ENCODE peak calls at places on chromosome 14, in six cellular contexts. I is CD8-positive, alpha-beta T cell; E is GM23338; B is HL-60; R is tibial artery; C is fibroblast of pulmonary artery. L is an unnamed sample.

GRCh38 chr14:72663956-72664650 is 229.8 kb downstream of the DPF3 start:
- DNase-seq in I (no peak), E (no peak), B (no peak), R (no peak), C (peak), L (no peak)

GRCh38 chr14:69043598-69044267 is 64.6 kb upstream of the ACTN1 start:
- DNase-seq in I (no peak), E (no peak), B (peak), R (peak), C (peak), L (peak)

GRCh38 chr14:68585690-68586089 is 207.2 kb downstream of the ZFP36L1 start:
- DNase-seq in I (no peak), E (no peak), B (no peak), R (no peak), C (peak), L (no peak)

GRCh38 chr14:64718762-64719161 is 14.5 kb downstream of the PLEKHG3 start:
- DNase-seq in I (no peak), E (no peak), B (no peak), R (no peak), C (no peak), L (peak)

GRCh38 chr14:31411218-31411727 is 9.1 kb downstream of the HEATR5A start:
- DNase-seq in I (no peak), E (no peak), B (no peak), R (no peak), C (peak), L (no peak)

GRCh38 chr14:40599726-40600125 is 1007.0 kb upstream of the LRFN5 start:
- DNase-seq in I (no peak), E (no peak), B (no peak), R (no peak), C (no peak), L (no peak)

GRCh38 chr14:64682173-64682710 is 22.0 kb upstream of the PLEKHG3 start:
- DNase-seq in I (no peak), E (peak), B (no peak), R (peak), C (peak), L (peak)

GRCh38 chr14:101462726-101463565 is 98.3 kb upstream of the DIO3 start:
- DNase-seq in I (peak), E (no peak), B (no peak), R (no peak), C (no peak), L (peak)

GRCh38 chr14:80926706-80927384 is 14.7 kb downstream of the CEP128 start:
- DNase-seq in I (no peak), E (no peak), B (no peak), R (no peak), C (peak), L (no peak)

GRCh38 chr14:92475451-92476187 is 38.0 kb upstream of the RIN3 start:
- DNase-seq in I (peak), E (no peak), B (peak), R (peak), C (peak), L (no peak)

GRCh38 chr14:89673499-89674225 is 256.6 kb upstream of the FOXN3 start:
- DNase-seq in I (no peak), E (no peak), B (no peak), R (no peak), C (peak), L (no peak)

GRCh38 chr14:36747411-36748184 is 85.9 kb downstream of the PAX9 start:
- DNase-seq in I (no peak), E (peak), B (no peak), R (no peak), C (peak), L (no peak)

GRCh38 chr14:50533314-50533705 is 941 bp upstream of the MAP4K5 start:
- DNase-seq in I (no peak), E (no peak), B (no peak), R (no peak), C (no peak), L (no peak)
- H3K4me3 ChIP-seq in I (peak), E (peak), B (peak), R (no peak), C (no peak), L (peak)

DNA sequence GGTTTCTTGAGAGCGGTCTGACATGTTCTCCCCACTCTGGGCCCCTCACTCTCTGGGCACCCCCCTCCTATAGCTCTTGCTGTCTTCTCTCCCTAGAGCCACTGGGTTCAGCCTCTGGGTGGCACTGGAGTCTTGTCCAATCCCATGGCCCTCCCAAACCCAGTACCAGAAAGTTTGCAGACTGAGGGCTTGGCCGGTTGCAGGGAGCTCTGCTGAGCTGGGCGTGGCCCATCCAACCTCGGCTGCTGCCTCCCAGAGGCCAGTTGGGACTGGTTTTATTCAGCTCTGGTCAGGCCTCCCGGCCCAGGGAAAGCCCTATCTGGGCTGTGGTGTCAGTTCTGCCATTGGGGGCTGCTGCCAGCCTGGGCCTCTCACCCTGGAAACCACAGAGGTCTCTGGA is 37.9 kb downstream of the ISCA2 start:
- DNase-seq in I (no peak), E (peak), B (no peak), R (no peak), C (peak), L (no peak)
- TF ChIP-seq CTCF in I (no peak), E (peak), B (no peak), R (no peak), C (peak), L (no peak)

GRCh38 chr14:102927878-102928411 is 5.5 kb downstream of the AMN start:
- DNase-seq in I (peak), E (peak), B (peak), R (no peak), C (no peak), L (no peak)
- H3K4me3 ChIP-seq in I (peak), E (peak), B (peak), R (peak), C (peak), L (peak)

DNA sequence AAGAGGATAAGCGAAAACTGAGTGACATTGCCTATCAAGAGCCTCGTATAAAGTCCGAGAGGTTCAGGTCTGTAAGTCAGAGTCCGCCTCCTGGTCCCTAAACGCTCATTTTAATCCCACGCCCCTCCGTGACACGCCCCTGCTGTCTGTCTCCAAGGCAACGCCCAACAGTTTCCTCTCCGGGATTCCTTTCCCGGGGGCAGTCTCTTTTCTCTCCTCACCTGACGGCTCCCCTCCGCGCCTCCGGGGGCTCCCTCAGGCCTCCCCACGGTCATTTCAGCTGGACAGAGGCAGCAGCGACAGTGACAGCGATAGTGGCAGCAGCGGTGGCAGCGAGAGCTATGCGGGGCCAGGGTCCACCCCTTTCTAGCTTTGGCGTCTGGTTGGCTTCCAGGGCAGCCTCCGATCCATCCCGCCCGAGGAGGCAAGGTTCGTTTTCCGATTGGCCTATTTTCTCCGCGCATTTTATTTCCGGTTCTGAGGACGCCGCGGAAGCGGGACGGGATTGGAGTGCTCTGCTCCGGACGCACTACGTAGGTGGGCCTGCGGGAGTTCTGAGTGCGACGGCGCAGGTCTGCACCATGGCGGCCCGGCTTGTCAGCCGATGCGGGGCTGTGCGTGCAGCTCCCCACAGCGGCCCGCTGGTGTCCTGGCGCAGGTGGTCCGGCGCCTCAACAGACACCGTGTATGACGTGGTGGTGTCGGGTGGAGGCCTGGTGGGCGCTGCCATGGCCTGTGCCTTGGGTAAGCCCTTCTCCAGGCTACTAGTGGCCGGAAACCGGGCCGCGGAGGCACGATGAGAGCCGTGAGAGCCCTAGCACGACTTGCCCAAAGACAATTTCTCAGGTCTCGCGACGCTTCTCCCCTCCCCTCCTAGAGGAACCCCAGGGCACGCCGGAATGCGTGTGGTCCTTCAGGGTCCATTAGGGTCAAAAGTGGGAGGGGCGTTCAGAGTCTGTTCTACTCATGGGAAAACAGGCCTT is at the start of the genes COQ6 and FAM161B:
- DNase-seq in I (peak), E (peak), B (peak), R (peak), C (peak), L (peak)
- TF ChIP-seq CTCF in I (no peak), E (peak), B (no peak), R (no peak), C (no peak), L (no peak)

DNA sequence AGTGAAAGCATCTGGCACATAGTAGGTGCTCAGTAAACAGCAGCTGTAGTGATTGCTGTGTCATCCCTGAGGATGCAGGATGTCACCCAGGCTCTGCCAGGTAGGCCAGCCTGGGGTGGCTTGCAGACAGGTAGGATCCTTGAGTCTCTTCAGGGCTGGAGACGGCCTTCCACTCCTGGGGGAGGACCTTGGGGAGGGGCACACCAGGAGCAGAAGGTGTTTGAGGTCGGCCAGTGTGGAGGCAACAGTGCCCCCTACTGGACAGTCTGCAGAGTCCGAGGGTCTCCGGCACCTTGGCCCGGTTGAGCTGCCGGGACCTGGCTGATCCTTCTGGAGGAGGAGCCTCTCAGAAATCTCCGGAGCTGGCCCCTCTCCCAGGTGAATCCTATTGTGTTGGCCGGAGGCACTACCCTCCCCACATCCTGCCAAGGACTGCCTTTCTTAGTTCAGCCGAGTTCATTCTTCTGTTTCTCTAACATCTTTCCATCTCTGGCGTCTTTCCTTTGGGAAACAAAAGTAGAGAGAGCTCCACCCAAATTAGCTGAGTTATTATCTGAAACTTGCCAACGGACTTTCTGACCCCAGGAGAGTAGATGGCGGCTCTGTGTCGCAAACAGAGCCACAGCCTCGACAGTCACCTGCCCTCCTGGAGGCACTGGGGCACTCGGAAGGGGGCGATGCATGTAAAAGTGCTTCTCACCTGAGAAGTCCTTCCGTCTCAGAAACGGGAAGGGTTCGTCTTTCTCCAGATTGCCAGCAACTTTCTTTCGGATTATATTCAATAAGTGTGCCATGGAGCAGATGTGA is 41.9 kb upstream of the CLMN start:
- DNase-seq in I (peak), E (peak), B (peak), R (no peak), C (peak), L (peak)
- H3K4me3 ChIP-seq in I (no peak), E (peak), B (no peak), R (no peak), C (no peak), L (no peak)

GRCh38 chr14:20487402-20487742 is 18.0 kb upstream of the RNASE10 start:
- DNase-seq in I (no peak), E (peak), B (no peak), R (no peak), C (no peak), L (no peak)
- TF ChIP-seq CTCF in I (no peak), E (peak), B (no peak), R (no peak), C (no peak), L (no peak)

DNA sequence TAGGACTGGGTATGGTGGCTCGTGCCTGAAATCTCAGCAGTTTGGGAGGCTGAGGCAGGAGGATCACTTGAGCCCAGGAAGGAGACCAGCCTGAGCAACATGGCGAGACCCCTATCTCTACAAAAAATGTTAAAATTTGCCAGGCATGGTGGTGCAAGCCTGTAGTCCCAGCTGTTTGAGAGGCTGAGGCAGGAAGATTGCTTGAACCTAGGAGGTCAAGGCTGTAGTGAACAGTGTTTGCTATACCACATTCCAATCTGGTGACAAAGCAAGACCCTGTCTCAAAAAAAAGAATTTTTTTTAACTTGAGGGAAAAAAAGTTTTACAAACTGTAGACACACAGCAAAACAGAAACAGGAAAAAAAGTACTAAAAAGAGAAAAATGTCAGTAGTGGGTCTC is 2.3 kb upstream of the MAP3K9 start:
- DNase-seq in I (no peak), E (peak), B (no peak), R (no peak), C (no peak), L (peak)
- H3K4me3 ChIP-seq in I (no peak), E (peak), B (no peak), R (no peak), C (no peak), L (no peak)

GRCh38 chr14:71198681-71199080 is 291.4 kb downstream of the PCNX1 start:
- DNase-seq in I (no peak), E (no peak), B (no peak), R (no peak), C (no peak), L (no peak)

GRCh38 chr14:71193663-71194062 is 286.4 kb downstream of the PCNX1 start:
- DNase-seq in I (no peak), E (peak), B (no peak), R (no peak), C (no peak), L (no peak)

GRCh38 chr14:71202881-71203280 is 295.6 kb downstream of the PCNX1 start:
- DNase-seq in I (no peak), E (no peak), B (no peak), R (no peak), C (peak), L (no peak)

GRCh38 chr14:71196921-71197320 is 289.7 kb downstream of the PCNX1 start:
- DNase-seq in I (no peak), E (no peak), B (no peak), R (no peak), C (no peak), L (no peak)
- TF ChIP-seq CTCF in I (no peak), E (no peak), B (no peak), R (no peak), C (no peak), L (no peak)

DNA sequence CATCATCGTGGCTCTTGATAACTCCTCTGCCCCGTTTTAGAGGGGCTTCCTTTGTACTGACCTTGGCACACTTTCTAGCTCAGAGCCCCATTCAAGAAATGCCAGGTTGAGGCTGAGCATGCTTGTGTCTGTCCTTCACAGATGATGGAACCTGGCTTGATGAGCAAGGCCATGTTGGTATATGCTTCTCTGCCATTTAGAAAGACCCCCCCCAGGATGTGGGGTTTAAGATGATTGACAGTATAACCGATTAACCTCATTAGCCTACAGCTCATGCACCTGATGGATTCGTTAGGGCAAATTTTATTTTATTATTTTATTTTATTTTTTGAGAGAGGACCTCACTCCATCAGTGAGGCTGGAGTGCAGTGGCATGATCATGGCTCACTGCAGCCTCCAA is 21.0 kb downstream of the BATF start:
- DNase-seq in I (no peak), E (no peak), B (no peak), R (no peak), C (no peak), L (no peak)
- H3K4me3 ChIP-seq in I (peak), E (no peak), B (peak), R (no peak), C (no peak), L (no peak)

GRCh38 chr14:97185186-97185585 is 388.0 kb downstream of the VRK1 start:
- DNase-seq in I (no peak), E (peak), B (no peak), R (no peak), C (no peak), L (no peak)
- TF ChIP-seq CTCF in I (peak), E (peak), B (peak), R (no peak), C (no peak), L (no peak)